ENCODE peak calls at places on chromosome 9, in four cellular contexts. Z is K562, G is H1, Q is HepG2. V is an unnamed sample.

GRCh38 chr9:95874989-95875304 is 544 bp upstream of the ERCC6L2 start:
- DNase-seq in Z (peak; percentile 44), G (no peak), Q (peak; percentile 7), V (no peak)

GRCh38 chr9:29437515-29437914 is 1864.2 kb upstream of the C9orf72 start:
- DNase-seq in Z (no peak), G (no peak), Q (no peak), V (no peak)

GRCh38 chr9:90774682-90775081 is 26.9 kb upstream of the SYK start:
- DNase-seq in Z (no peak), G (no peak), Q (no peak), V (peak; percentile 90)

GRCh38 chr9:90767523-90768100 is 34.0 kb upstream of the SYK start:
- DNase-seq in Z (no peak), G (no peak), Q (no peak), V (no peak)

GRCh38 chr9:83544002-83544698 is 5.9 kb upstream of the FRMD3 start:
- DNase-seq in Z (peak; percentile 27), G (no peak), Q (peak; percentile 75), V (peak; percentile 8)

GRCh38 chr9:26975728-26976707 is 19.8 kb downstream of the IFT74 start:
- DNase-seq in Z (no peak), G (peak; percentile 76), Q (peak; percentile 32), V (no peak)

GRCh38 chr9:20592673-20593072 is 29.6 kb downstream of the MLLT3 start:
- DNase-seq in Z (no peak), G (no peak), Q (no peak), V (no peak)

GRCh38 chr9:33295571-33295970 is 5.3 kb downstream of the NFX1 start:
- DNase-seq in Z (no peak), G (no peak), Q (no peak), V (peak; percentile 43)

GRCh38 chr9:81646337-81646736 is 43.0 kb downstream of the TLE1 start:
- DNase-seq in Z (no peak), G (no peak), Q (no peak), V (no peak)

GRCh38 chr9:81648891-81649290 is 40.5 kb downstream of the TLE1 start:
- DNase-seq in Z (no peak), G (no peak), Q (no peak), V (no peak)

GRCh38 chr9:81650836-81651545 is 38.4 kb downstream of the TLE1 start:
- DNase-seq in Z (no peak), G (no peak), Q (no peak), V (no peak)

GRCh38 chr9:81652058-81652457 is 37.3 kb downstream of the TLE1 start:
- DNase-seq in Z (no peak), G (no peak), Q (no peak), V (no peak)

DNA sequence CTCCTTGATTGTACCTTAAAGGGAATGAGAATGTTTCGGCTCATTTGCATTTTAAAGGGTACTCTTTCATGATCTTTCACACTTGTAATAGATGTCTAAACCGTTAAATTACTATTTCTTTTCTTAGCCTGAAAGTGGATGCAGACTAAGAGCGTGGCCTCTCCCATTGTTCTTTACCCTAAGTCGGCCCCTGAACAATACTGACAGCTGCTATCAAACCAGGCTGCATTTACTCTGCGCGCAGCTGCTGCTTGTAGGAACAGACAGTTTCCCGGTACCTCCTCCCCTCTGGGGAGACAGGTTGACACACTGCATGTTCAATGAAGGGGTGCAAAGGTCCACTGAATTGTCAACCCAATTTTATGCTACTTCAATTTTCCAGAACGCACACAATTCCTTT is 39.9 kb downstream of the TLE1 start:
- DNase-seq in Z (no peak), G (no peak), Q (no peak), V (no peak)
- H3K4me1 ChIP-seq in Z (no peaks in the 10 kb centered on the region), G (peaks cover 12% of the 10 kb centered on the region), Q (peaks cover 6% of the 10 kb centered on the region), V (no peaks in the 10 kb centered on the region)

GRCh38 chr9:127091526-127091925 is 30.9 kb downstream of the ANGPTL2 start:
- DNase-seq in Z (no peak), G (no peak), Q (no peak), V (no peak)

GRCh38 chr9:127095416-127095815 is 27.0 kb downstream of the ANGPTL2 start:
- DNase-seq in Z (peak; percentile 44), G (no peak), Q (no peak), V (no peak)

GRCh38 chr9:127096208-127096607 is 26.2 kb downstream of the ANGPTL2 start:
- DNase-seq in Z (no peak), G (no peak), Q (no peak), V (no peak)

GRCh38 chr9:127092041-127092608 is 30.3 kb downstream of the ANGPTL2 start:
- DNase-seq in Z (no peak), G (no peak), Q (no peak), V (no peak)

GRCh38 chr9:127093319-127094020 is 29.0 kb downstream of the ANGPTL2 start:
- DNase-seq in Z (no peak), G (no peak), Q (no peak), V (no peak)
- H3K4me3 ChIP-seq in Z (no peak overlapping the region), G (no peak overlapping the region), Q (no peak overlapping the region), V (no peak overlapping the region)

DNA sequence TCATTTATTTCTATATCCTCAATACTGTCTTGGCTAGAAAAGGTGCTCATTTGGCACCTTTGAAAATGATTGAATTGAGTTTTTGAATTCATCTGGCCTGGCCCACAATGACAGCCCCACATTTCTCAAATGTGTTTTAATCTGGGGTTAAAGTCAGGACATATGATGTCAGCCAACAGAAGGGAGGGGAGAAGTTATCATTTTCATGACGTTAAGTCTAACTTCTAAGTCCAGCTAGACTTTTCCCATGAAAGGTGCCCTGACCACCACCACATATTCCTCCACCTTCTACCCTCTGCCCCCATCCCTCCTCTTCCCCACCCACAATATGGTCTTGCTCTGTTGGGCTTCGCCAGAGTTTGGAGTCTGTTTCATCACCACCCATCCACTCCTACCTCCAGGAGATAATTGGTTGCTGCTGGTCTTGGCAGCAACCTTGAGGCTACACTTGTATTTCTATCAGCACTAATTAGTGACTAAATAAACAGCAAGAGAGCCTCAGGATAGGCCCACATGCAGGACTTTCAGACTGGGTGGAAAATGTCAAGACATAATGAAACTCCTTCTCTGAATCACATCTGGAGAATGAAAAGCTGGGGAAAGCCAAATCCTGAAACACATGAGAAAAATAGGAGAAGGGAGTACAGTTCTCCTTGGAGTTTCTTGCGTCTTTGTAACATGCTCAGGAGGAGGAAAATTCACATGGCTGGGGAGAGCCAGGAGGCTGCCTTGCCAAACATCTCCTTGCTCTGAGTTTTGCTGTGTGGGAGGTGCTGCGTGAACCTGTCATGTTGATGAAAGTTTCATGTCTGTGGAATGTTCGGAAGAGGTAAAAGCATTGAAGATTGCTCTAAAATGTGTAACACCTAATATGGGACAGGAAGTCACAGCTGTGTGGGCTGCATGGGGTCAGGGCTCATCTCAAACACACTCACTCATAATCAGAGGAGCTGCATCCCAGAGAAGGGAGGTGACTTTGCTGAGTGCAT is 544.7 kb upstream of the KLF4 start:
- DNase-seq in Z (no peak), G (no peak), Q (no peak), V (no peak)
- TF ChIP-seq ATF2 in Z (no peak), G (no peak), Q (no peak), V (no peak)

GRCh38 chr9:134050726-134051125 is 17.1 kb downstream of the BRD3 start:
- DNase-seq in Z (no peak), G (no peak), Q (no peak), V (no peak)

GRCh38 chr9:134052941-134053340 is 14.9 kb downstream of the BRD3 start:
- DNase-seq in Z (no peak), G (no peak), Q (no peak), V (no peak)

GRCh38 chr9:134052491-134052890 is 15.3 kb downstream of the BRD3 start:
- DNase-seq in Z (no peak), G (no peak), Q (no peak), V (no peak)

GRCh38 chr9:134049772-134050588 is 17.8 kb downstream of the BRD3 start:
- DNase-seq in Z (peak; percentile 35), G (no peak), Q (no peak), V (no peak)

DNA sequence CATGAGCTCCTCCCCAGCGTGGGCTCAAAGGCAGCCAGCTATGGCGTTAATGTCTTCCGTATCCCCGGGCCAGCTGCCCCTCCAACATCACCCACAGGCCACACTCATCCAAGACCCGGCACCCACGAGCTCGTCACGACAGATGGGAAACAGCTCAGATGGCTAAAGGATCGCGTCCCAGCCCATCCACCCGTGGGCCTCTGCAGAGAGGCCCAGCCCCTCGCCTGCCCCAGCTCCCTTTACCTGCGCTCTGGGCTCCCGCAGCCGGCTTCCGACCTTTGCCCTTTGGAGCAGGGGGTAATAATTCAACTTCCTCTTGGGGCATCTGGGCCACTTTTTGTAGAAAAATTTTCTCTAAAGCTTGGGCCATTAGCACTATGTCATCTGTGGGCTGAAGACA is 16.5 kb downstream of the BRD3 start:
- DNase-seq in Z (no peak), G (no peak), Q (no peak), V (no peak)
- H3K4me1 ChIP-seq in Z (peaks cover 43% of the 10 kb centered on the region), G (no peaks in the 10 kb centered on the region), Q (peaks cover 9% of the 10 kb centered on the region), V (no peaks in the 10 kb centered on the region)

GRCh38 chr9:69171049-69171448 is 3.0 kb upstream of the TJP2 start:
- DNase-seq in Z (no peak), G (no peak), Q (no peak), V (no peak)

GRCh38 chr9:69173497-69173890 is 583 bp upstream of the TJP2 start:
- DNase-seq in Z (no peak), G (no peak), Q (no peak), V (no peak)

GRCh38 chr9:69172895-69173294 is 1.2 kb upstream of the TJP2 start:
- DNase-seq in Z (no peak), G (no peak), Q (no peak), V (no peak)

GRCh38 chr9:69170231-69170630 is 3.8 kb upstream of the TJP2 start:
- DNase-seq in Z (no peak), G (no peak), Q (no peak), V (no peak)

DNA sequence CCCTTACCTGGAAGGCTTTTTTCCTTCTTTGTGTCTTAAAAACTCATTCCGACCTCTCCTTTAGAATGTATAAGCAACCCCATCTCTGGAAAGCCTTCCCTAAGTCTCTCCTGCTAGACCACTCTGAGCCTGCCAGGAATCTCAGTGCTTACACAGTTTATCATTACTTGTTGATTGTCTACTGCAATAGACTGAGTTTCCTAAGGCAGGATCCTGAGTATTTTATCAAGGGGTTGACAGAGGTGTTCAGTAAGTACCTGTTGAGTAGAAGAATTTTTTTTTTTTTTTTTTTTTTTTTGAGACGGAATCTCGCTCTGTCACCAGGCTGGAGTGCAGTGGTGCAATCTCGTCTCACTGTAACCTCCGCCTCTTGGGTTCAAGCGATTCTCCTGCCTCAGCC is 2.6 kb upstream of the TJP2 start:
- DNase-seq in Z (no peak), G (no peak), Q (no peak), V (no peak)
- H3K4me3 ChIP-seq in Z (no peak overlapping the region), G (no peak overlapping the region), Q (no peak overlapping the region), V (no peak overlapping the region)

GRCh38 chr9:112604790-112605189 is 113.1 kb downstream of the INIP start:
- DNase-seq in Z (no peak), G (no peak), Q (no peak), V (no peak)

GRCh38 chr9:112605518-112605917 is 112.4 kb downstream of the INIP start:
- DNase-seq in Z (no peak), G (no peak), Q (no peak), V (peak; percentile 55)

GRCh38 chr9:112605963-112606699 is 111.8 kb downstream of the INIP start:
- DNase-seq in Z (no peak), G (no peak), Q (no peak), V (no peak)

DNA sequence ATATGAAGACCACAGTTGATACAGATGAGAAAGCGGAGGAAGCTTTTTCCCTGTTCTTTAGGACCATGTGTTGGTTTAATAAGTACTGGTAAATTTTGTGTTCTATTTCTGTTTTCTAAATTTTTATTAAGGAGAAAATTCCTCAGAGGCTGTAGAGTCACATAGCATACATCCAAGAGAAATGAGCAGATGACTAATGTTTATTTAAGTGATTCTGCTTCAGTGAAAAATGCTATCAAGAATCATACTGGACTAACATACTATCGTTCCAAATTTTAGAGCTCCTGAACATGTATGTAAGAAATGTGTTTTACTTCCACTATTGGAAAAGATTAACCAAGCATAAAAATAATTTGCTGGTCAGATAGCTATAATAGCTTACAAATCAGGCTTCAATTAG is 115.0 kb downstream of the KIAA1958 start:
- DNase-seq in Z (no peak), G (no peak), Q (no peak), V (no peak)
- TF ChIP-seq ATF2 in Z (no peak), G (no peak), Q (no peak), V (no peak)

V was measured in GM12878.